ENCODE peak calls at places on chromosomes 16 and 17, in six cellular contexts. S is mammary epithelial cell, N is left ventricle myocardium inferior, O is H1, R is lung, Y is cardiac fibroblast. Q is an unnamed sample.

GRCh38 chr17:42284020-42284369 is 4.3 kb upstream of the STAT5A start:
- DNase-seq in S (no peak), N (no peak), O (no peak), R (no peak), Y (no peak), Q (no peak)

GRCh38 chr16:86198201-86199118 is 299.5 kb downstream of the IRF8 start:
- DNase-seq in S (no peak), N (no peak), O (no peak), R (no peak), Y (no peak), Q (no peak)

GRCh38 chr17:20944014-20944905 is 98.6 kb downstream of the USP22 start:
- DNase-seq in S (peak), N (no peak), O (no peak), R (peak), Y (no peak), Q (peak)

GRCh38 chr17:55726440-55726839 is 3.8 kb upstream of the TMEM100 start:
- DNase-seq in S (peak), N (peak), O (no peak), R (peak), Y (peak), Q (peak)

GRCh38 chr17:81291662-81292061 is 3.4 kb downstream of the SLC38A10 start:
- DNase-seq in S (peak), N (peak), O (peak), R (peak), Y (peak), Q (peak)

GRCh38 chr16:30365200-30365599 is 5.1 kb downstream of the TBC1D10B start:
- DNase-seq in S (no peak), N (no peak), O (no peak), R (no peak), Y (no peak), Q (no peak)

GRCh38 chr17:67830440-67830839 is 5.1 kb downstream of the BPTF start:
- DNase-seq in S (no peak), N (no peak), O (no peak), R (no peak), Y (no peak), Q (no peak)

GRCh38 chr17:42541041-42541833 is 5.2 kb downstream of the NAGLU start:
- DNase-seq in S (no peak), N (no peak), O (no peak), R (no peak), Y (no peak), Q (peak)

GRCh38 chr16:69187387-69187890 is 475 bp downstream of the SNTB2 start:
- DNase-seq in S (peak), N (peak), O (no peak), R (no peak), Y (no peak), Q (peak)

GRCh38 chr17:79036609-79037008 is 12.6 kb downstream of the C1QTNF1 start:
- DNase-seq in S (peak), N (no peak), O (no peak), R (no peak), Y (peak), Q (peak)

GRCh38 chr16:73093146-73094144 is 45.5 kb upstream of the ZFHX3 start:
- DNase-seq in S (no peak), N (no peak), O (no peak), R (no peak), Y (peak), Q (no peak)

GRCh38 chr16:4313563-4314531 is 2.0 kb upstream of the GLIS2 start:
- DNase-seq in S (no peak), N (no peak), O (no peak), R (peak), Y (peak), Q (no peak)

GRCh38 chr16:72818286-72818845 is 229.6 kb downstream of the ZFHX3 start:
- DNase-seq in S (no peak), N (no peak), O (peak), R (no peak), Y (no peak), Q (no peak)

GRCh38 chr17:11969565-11969964 is 27.7 kb downstream of the ZNF18 start:
- DNase-seq in S (peak), N (no peak), O (no peak), R (no peak), Y (no peak), Q (peak)

GRCh38 chr16:77043076-77043475 is 147.9 kb upstream of the MON1B start:
- DNase-seq in S (peak), N (no peak), O (no peak), R (no peak), Y (peak), Q (peak)

GRCh38 chr16:30409125-30410060 is 2.0 kb downstream of the ZNF771 start:
- DNase-seq in S (peak), N (peak), O (peak), R (peak), Y (peak), Q (peak)

GRCh38 chr16:23784811-23785447 is 30.1 kb downstream of the CHP2 start:
- DNase-seq in S (peak), N (no peak), O (no peak), R (no peak), Y (peak), Q (peak)

GRCh38 chr17:62657664-62658063 is 30.2 kb downstream of the MRC2 start:
- DNase-seq in S (no peak), N (no peak), O (no peak), R (no peak), Y (no peak), Q (no peak)

GRCh38 chr17:42039794-42040763 is 10.3 kb downstream of the C17orf113 start:
- DNase-seq in S (no peak), N (no peak), O (no peak), R (no peak), Y (no peak), Q (no peak)

GRCh38 chr16:10851512-10851911 is 25.5 kb upstream of the CIITA start:
- DNase-seq in S (no peak), N (no peak), O (no peak), R (no peak), Y (no peak), Q (no peak)

GRCh38 chr16:1537763-1538289 is 4.4 kb downstream of the TMEM204 start:
- DNase-seq in S (no peak), N (peak), O (no peak), R (no peak), Y (no peak), Q (no peak)

GRCh38 chr16:57297856-57298255 is 13.4 kb upstream of the PLLP start:
- DNase-seq in S (no peak), N (no peak), O (no peak), R (no peak), Y (no peak), Q (no peak)

GRCh38 chr17:68819465-68819864 is 135.7 kb downstream of the ABCA8 start:
- DNase-seq in S (no peak), N (no peak), O (no peak), R (no peak), Y (no peak), Q (no peak)

GRCh38 chr17:72726936-72727335 is 365.6 kb downstream of the SLC39A11 start:
- DNase-seq in S (peak), N (no peak), O (no peak), R (peak), Y (peak), Q (peak)

GRCh38 chr16:22077700-22078313 is 14.5 kb upstream of the VWA3A start:
- DNase-seq in S (peak), N (peak), O (no peak), R (peak), Y (peak), Q (peak)

GRCh38 chr17:51496378-51496777 is 236.0 kb downstream of the UTP18 start:
- DNase-seq in S (no peak), N (no peak), O (no peak), R (no peak), Y (no peak), Q (no peak)

GRCh38 chr16:88305176-88305575 is 77.6 kb upstream of the ZNF469 start:
- DNase-seq in S (no peak), N (no peak), O (no peak), R (no peak), Y (no peak), Q (no peak)

GRCh38 chr17:2571523-2572303 is 21.7 kb upstream of the PAFAH1B1 start:
- DNase-seq in S (no peak), N (no peak), O (no peak), R (no peak), Y (no peak), Q (no peak)

GRCh38 chr16:29808219-29808900 is 2.0 kb downstream of the MAZ start:
- DNase-seq in S (no peak), N (no peak), O (no peak), R (no peak), Y (no peak), Q (no peak)

GRCh38 chr17:77148109-77148958 is 7.6 kb downstream of the SEC14L1 start:
- DNase-seq in S (no peak), N (no peak), O (no peak), R (no peak), Y (no peak), Q (no peak)

GRCh38 chr17:77154187-77154586 is 13.4 kb downstream of the SEC14L1 start:
- DNase-seq in S (no peak), N (no peak), O (no peak), R (no peak), Y (no peak), Q (no peak)

GRCh38 chr17:77153487-77153886 is 12.7 kb downstream of the SEC14L1 start:
- DNase-seq in S (no peak), N (no peak), O (no peak), R (no peak), Y (no peak), Q (no peak)

GRCh38 chr17:77148959-77149510 is 8.3 kb downstream of the SEC14L1 start:
- DNase-seq in S (no peak), N (no peak), O (no peak), R (no peak), Y (no peak), Q (no peak)

DNA sequence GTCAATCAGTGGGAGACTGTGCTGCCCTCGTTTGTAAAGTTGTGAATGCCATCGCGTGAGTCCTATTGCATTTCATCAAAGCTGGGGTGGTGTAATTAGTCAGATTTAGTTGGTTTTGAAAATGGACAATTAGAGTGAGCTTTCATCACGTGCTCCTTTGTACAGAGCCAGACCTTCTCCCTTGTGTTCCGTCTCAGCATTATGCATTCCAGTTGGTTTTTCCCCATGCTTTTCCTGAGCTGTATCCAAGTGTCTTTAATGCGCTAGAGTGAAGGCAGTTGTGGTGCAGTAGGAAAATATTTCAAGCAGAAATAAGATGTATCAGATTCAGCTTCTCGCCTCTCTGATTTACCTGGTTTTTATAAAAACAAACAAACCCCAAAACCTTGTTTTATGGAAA is 10.5 kb downstream of the SEC14L1 start:
- DNase-seq in S (no peak), N (no peak), O (no peak), R (no peak), Y (no peak), Q (no peak)
- H3K4me3 ChIP-seq in S (no peak), N (peak), O (no peak), R (no peak), Y (no peak), Q (no peak)

GRCh38 chr17:70259400-70259799 is 90.1 kb downstream of the KCNJ2 start:
- DNase-seq in S (no peak), N (no peak), O (no peak), R (no peak), Y (no peak), Q (no peak)
- TF ChIP-seq CTCF in S (no peak), N (no peak), O (no peak), R (no peak), Y (no peak), Q (no peak)

GRCh38 chr17:47997595-47997994 is 26.7 kb downstream of the CDK5RAP3 start:
- DNase-seq in S (no peak), N (no peak), O (no peak), R (no peak), Y (no peak), Q (no peak)
- H3K4me3 ChIP-seq in S (no peak), N (no peak), O (no peak), R (no peak), Y (no peak), Q (no peak)

DNA sequence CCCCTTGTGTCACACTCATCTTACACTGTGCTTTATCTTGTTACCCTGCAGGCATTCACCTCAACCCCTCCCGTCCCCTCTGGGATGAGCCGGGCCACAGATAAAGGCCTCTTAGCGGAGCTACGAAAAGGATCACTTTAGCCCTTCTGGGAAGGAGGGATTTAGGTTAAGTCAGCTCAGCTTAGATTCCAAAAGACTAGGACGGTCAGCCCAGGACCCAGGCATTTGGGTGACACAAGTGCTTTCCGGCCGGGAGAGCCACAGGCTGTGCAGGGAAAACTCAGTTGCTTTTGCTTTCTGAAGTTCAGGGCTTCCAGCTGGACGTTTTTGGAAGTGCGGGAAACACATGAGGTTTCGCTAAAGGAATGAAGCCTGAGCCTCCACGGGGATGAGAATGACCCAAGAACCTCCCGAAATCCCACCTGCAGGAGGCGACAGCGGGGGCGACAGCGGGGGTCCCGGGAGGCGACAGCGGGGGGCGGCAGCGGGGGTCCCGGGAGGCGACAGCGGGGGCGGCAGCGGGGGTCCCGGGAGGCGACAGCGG is 11.6 kb upstream of the METRNL start:
- DNase-seq in S (no peak), N (peak), O (no peak), R (no peak), Y (no peak), Q (no peak)
- TF ChIP-seq CTCF in S (no peak), N (no peak), O (no peak), R (no peak), Y (no peak), Q (no peak)

DNA sequence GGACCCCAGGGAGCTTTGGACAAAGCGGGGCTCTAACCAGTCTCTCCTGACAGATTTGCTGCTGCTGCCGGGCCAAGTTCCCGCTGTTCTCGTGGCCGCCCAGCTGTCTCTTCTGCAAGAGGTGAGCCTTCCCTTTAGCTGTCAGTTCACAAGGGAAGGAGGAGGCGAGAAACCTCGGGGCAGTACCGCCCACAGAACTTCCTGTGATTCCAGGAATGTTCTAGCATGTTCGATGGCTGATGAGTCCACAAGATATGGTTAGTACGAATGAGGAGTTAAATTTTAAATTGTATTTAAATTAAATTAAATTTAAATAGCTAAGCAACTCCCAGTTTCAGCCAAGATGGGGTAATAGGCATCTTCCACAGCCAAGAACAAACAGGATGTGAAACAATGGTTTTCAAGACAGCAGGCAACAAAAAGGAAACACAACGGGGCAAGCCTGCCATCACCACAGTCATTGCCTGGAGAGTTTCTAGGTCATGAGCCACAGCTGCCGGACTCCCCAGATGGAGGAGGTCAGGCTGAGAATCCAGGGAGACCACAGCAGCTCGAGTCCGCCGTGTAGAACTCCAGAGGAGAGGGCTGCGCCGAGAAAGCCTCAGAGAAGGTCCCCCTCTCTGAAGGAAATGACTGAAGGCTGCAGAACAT is 9.5 kb upstream of the TCF25 start:
- DNase-seq in S (peak), N (peak), O (no peak), R (peak), Y (peak), Q (peak)
- H3K4me3 ChIP-seq in S (no peak), N (peak), O (no peak), R (no peak), Y (peak), Q (no peak)

GRCh38 chr17:8118769-8119574 is 658 bp upstream of the ALOXE3 start:
- DNase-seq in S (peak), N (peak), O (no peak), R (peak), Y (peak), Q (peak)

GRCh38 chr17:8119575-8120519 is 1.5 kb upstream of the ALOXE3 start:
- DNase-seq in S (peak), N (peak), O (peak), R (peak), Y (peak), Q (peak)

GRCh38 chr17:8121531-8122390 is 2.1 kb downstream of the HES7 start:
- DNase-seq in S (peak), N (no peak), O (no peak), R (no peak), Y (peak), Q (no peak)

GRCh38 chr17:8122391-8122922 is 1.4 kb downstream of the HES7 start:
- DNase-seq in S (peak), N (no peak), O (no peak), R (no peak), Y (peak), Q (no peak)

GRCh38 chr17:8120520-8121443 is 2.5 kb upstream of the ALOXE3 start:
- DNase-seq in S (peak), N (no peak), O (peak), R (peak), Y (peak), Q (peak)
- TF ChIP-seq CTCF in S (peak), N (peak), O (peak), R (no peak), Y (peak), Q (peak)

DNA sequence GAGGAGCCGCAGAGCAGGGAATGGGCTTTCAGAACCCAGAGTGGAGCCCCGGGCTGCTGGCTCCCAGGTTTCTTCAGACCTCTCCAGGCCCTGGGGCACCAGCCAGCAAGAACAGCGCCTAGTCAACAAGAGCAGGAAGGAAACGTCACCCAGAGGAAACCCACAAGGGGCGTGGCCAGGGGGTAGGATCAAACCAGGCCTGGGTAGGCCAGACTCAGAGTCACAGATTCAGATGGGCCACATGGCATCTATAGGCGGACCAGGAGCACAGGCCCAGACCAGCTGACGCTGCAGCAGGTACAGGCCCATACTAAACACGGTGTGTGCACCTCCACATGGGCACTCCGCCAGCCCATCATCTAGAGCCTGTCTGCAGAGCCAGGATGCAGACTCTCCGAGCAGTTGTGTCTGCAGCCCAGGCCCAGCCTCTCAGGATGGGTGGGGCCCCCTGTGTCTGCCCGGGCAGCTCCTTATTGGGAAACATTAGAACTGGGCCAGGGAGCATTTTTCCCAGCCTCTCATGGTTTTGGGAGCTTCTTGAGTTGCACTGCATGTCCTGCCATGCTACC is at the start of gene NLRP1:
- DNase-seq in S (peak), N (peak), O (no peak), R (peak), Y (peak), Q (peak)
- H3K4me3 ChIP-seq in S (peak), N (peak), O (no peak), R (peak), Y (peak), Q (peak)

DNA sequence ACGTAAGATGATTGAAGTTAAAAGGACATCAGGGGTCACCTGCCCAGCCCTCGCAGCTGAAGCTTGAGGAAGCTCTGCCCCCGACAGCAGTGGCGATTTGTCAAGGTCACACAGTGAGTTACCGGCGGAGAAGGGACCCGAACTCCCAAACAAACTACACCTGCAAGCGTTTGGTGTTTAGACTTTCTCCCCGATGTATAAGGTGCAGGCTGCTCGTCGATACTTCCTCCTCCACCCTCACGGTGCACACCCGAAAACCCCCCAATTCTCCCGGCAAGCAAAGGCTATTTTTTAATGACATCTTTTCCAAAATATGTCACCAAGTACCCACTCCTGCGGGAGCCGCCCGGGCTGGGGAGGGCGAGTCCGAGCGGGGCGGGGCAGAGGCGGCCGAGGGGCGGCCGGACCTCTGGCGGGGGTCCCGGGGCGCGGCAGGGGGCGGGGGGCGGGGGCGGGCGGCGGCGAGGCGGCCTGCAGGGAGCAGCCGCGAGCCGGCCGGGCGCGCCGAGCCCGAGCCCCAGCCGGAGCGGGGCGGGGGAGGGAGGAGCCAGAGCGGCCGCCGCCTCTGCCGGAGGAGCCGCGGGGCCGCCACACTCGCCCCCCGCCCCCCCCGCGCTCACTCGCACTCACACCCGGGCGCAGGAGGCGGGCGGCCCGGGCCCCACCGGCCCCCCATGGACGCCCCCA is at the start of gene THRA:
- DNase-seq in S (no peak), N (peak), O (no peak), R (peak), Y (peak), Q (no peak)
- TF ChIP-seq CTCF in S (peak), N (no peak), O (no peak), R (no peak), Y (no peak), Q (peak)